ENCODE peak calls at places on chromosome 11, in five cellular contexts. R is sigmoid colon, I is IMR-90, F is suprapubic skin, Q is Peyer's patch. K is an unnamed sample.

GRCh38 chr11:9754041-9754471 is 90.2 kb downstream of the SWAP70 start:
- DNase-seq in R (no peak), Q (no peak), I (no peak), F (no peak), K (no peak)

GRCh38 chr11:46305295-46305694 is 27.8 kb downstream of the CREB3L1 start:
- DNase-seq in Q (no peak), R (no peak), I (peak; percentile 35), F (no peak), K (no peak)

GRCh38 chr11:1310772-1311468 is 1.5 kb upstream of the TOLLIP start:
- DNase-seq in F (peak; percentile 69), I (no peak), R (no peak), Q (peak; percentile 72), K (no peak)

GRCh38 chr11:35404397-35404775 is 15.0 kb downstream of the SLC1A2 start:
- DNase-seq in I (peak; percentile 38), Q (no peak), F (no peak), R (no peak), K (peak; percentile 43)

GRCh38 chr11:44363116-44363515 is 53.2 kb upstream of the ALX4 start:
- DNase-seq in R (no peak), Q (no peak), I (no peak), F (no peak), K (no peak)

GRCh38 chr11:99988105-99988907 is 698.8 kb upstream of the ARHGAP42 start:
- DNase-seq in I (no peak), Q (no peak), R (no peak), F (no peak), K (no peak)

GRCh38 chr11:64607381-64608259 is 16.6 kb downstream of the SLC22A12 start:
- DNase-seq in F (no peak), I (peak; percentile 5), R (no peak), Q (no peak), K (peak; percentile 77)

GRCh38 chr11:12822623-12823022 is 148.4 kb downstream of the TEAD1 start:
- DNase-seq in R (no peak), Q (no peak), F (no peak), I (no peak), K (no peak)

GRCh38 chr11:68784653-68785052 is 33.3 kb upstream of the TESMIN start:
- DNase-seq in R (no peak), Q (no peak), I (no peak), F (no peak), K (no peak)

GRCh38 chr11:659532-660085 is 22.5 kb downstream of the DRD4 start:
- DNase-seq in I (no peak), F (no peak), Q (no peak), R (no peak), K (no peak)

GRCh38 chr11:1122356-1123002 is 35.3 kb upstream of the MUC5AC start:
- DNase-seq in Q (no peak), I (no peak), F (peak; percentile 70), R (peak; percentile 30), K (no peak)

DNA sequence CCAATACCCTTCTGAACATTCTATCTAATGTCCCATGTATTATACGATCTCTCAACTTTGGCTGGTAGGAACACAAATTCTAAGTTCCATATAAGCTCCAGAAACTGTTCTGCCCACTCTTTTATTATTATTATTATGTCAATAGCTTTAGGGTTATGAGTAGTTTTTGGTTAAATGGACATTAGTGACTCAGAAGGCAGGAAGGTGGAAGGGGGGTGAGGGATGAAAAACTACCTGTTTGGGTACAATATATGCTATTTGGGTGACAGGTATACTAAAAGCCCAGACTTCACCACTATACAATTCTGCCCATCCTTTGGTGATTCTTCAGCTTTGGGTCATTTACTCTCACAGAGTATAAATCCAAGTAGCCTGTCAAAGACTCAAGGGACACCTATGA is 22.5 kb upstream of the TRIM29 start:
- DNase-seq in Q (no peak), F (no peak), I (no peak), R (no peak), K (no peak)
- H3K9me3 ChIP-seq in Q (no peaks in the 10 kb centered on the region), F (peaks cover 5% of the 10 kb centered on the region), I (no peaks in the 10 kb centered on the region), R (no peaks in the 10 kb centered on the region), K (no peaks in the 10 kb centered on the region)

DNA sequence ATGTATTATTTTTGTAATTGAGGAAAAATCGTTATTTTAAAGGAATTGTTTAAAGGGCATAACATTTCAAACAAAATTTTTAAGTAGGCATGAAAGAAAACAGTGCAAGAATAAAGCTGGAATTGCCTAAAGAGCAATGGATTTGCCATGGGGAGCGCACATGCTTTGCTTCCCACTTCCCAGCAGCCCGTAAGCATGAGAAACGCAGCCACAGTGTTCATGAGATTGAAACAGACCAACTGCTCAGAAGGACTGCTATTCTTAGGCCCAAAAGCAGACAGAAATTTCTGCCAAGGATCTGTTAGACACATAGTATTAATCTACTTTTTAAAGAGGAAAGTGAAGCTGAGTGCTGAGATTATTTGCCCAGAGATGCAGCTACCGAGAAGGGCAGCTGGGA is 34.2 kb upstream of the TSKU start:
- DNase-seq in F (no peak), I (no peak), Q (no peak), R (no peak), K (no peak)
- H3K4me1 ChIP-seq in F (peaks cover 39% of the 10 kb centered on the region), I (peaks cover 8% of the 10 kb centered on the region), Q (peaks cover 5% of the 10 kb centered on the region), R (peaks cover 8% of the 10 kb centered on the region), K (no peaks in the 10 kb centered on the region)

GRCh38 chr11:27719575-27719925 is 19.3 kb upstream of the BDNF start:
- DNase-seq in R (no peak), F (no peak), Q (no peak), I (no peak), K (no peak)

GRCh38 chr11:27722117-27722844 is 22.0 kb upstream of the BDNF start:
- DNase-seq in I (peak; percentile 68), F (no peak), Q (no peak), R (no peak), K (no peak)

GRCh38 chr11:27721505-27722116 is 21.4 kb upstream of the BDNF start:
- DNase-seq in R (no peak), F (no peak), I (no peak), Q (no peak), K (no peak)

GRCh38 chr11:27718853-27719574 is 18.8 kb upstream of the BDNF start:
- DNase-seq in I (peak; percentile 65), R (no peak), Q (no peak), F (no peak), K (peak; percentile 75)

DNA sequence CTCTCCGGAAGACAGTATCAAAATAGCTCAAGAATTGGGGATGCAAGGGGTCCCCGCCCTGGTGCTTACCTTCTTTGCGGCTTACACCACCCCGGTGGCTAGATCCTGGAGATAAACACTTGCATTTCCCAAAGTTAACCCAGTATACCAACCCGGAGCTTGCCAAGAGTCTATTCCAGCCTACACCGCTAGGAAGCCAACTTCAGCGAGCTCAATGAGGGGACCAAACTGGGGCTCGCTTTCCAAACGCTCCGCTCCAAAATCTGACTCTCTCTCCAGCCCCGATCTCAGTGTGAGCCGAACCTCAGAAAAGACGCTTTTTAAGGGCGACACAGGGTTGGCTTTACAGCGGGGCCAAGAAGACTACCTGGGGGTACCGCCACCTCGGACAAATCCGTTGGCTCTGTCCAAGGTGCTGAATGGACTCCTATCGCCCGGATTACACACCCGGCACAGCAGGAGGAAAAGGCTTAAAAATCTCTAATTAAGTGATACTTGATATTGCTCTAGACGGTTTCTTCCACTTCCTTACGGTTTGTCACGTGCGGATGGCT is 20.1 kb upstream of the BDNF start:
- DNase-seq in Q (no peak), R (no peak), F (no peak), I (peak; percentile 68), K (no peak)
- TF ChIP-seq CTCF in Q (no peak), R (no peak), F (no peak), I (peak; percentile 18), K (no peak)

GRCh38 chr11:132686827-132687370 is 845.4 kb downstream of the OPCML start:
- DNase-seq in R (no peak), Q (no peak), F (no peak), I (no peak), K (no peak)

GRCh38 chr11:132685174-132685611 is 847.1 kb downstream of the OPCML start:
- DNase-seq in R (no peak), Q (no peak), I (peak; percentile 62), F (no peak), K (no peak)

GRCh38 chr11:132681971-132682370 is 850.3 kb downstream of the OPCML start:
- DNase-seq in R (no peak), I (no peak), F (no peak), Q (no peak), K (no peak)

DNA sequence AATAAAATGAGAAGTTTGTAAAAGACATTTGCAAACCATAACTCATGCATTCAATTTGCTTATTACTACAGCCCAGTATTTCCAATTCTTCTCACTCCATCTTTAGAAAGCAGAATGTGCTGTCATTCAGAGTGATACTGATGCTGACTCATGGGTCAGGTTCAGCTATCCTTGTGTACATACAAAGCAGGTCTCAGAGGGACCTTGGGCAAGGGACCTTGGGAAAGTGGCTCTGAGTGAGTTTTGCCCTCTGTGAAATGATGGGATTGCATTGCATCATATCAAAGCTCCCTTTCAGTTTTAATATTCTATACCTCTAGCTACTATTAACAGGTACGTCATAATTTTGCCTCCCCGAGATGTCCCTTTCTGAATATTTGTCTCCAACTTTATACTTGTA is 848.7 kb downstream of the OPCML start:
- DNase-seq in F (no peak), Q (no peak), I (peak; percentile 14), R (no peak), K (no peak)
- H3K9me3 ChIP-seq in F (no peaks in the 10 kb centered on the region), Q (no peaks in the 10 kb centered on the region), I (no peaks in the 10 kb centered on the region), R (no peaks in the 10 kb centered on the region), K (no peaks in the 10 kb centered on the region)

DNA sequence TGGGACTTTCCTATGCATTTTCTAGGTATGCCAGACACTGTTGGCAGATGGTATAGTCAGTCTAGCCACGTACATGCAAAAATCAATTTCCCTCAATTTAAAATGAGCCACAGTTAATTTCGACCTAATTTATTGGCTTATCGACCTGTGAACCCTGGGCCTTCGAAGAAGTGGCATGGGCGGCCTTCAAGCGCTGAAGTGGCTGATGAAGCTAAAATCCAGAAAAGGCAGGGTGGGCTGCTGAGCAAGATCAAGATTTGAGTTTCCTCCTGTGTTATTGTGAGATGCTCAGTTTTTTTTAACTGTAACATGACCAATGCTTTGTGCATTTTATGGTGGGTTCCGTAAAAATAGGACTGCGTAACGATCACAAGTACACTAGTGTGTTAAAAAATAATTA is 5.8 kb upstream of the SORL1-AS1 start:
- DNase-seq in R (no peak), I (no peak), Q (no peak), F (no peak), K (no peak)
- H3K4me1 ChIP-seq in R (peaks cover 18% of the 10 kb centered on the region), I (no peaks in the 10 kb centered on the region), Q (no peaks in the 10 kb centered on the region), F (no peaks in the 10 kb centered on the region), K (no peaks in the 10 kb centered on the region)

GRCh38 chr11:31492320-31492913 is 17.0 kb downstream of the IMMP1L start:
- DNase-seq in Q (no peak), R (no peak), F (no peak), I (peak; percentile 61), K (no peak)

GRCh38 chr11:31493235-31493634 is 16.2 kb downstream of the IMMP1L start:
- DNase-seq in Q (no peak), I (no peak), R (no peak), F (no peak), K (no peak)

DNA sequence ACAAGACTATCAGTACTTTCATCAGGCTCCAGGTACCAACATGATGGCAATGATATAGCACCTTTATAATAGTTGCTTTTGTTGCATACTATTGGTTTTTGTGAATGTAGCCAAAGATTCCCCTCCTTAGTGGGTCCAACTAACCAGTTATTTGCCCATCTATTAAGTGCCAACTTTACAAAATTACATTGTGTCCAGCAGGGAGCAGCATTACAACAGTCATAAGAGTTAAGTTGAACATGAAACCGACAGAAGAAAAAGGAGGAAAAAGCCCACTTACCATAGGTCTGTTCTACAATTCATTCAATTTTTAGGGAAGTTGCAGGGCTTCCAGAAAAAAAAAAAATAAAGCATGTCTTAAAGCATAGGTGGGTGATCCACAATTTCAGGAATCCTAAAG is 21.6 kb downstream of the IMMP1L start:
- DNase-seq in Q (no peak), R (no peak), I (peak; percentile 73), F (no peak), K (no peak)
- TF ChIP-seq CTCF in Q (no peak), R (no peak), I (peak; percentile 60), F (no peak), K (peak; percentile 22)

GRCh38 chr11:5931061-5931460 is 11.0 kb upstream of the OR56A3 start:
- DNase-seq in F (no peak), I (no peak), R (no peak), Q (no peak), K (no peak)
- H3K9me3 ChIP-seq in F (peaks cover 8% of the 10 kb centered on the region), I (peaks cover 43% of the 10 kb centered on the region), R (no peaks in the 10 kb centered on the region), Q (no peaks in the 10 kb centered on the region), K (peaks cover 45% of the 10 kb centered on the region)